ENCODE peak calls at places on chromosome 2, in seven cellular contexts. I is CD4-positive, alpha-beta T cell; Z is CD8-positive, alpha-beta T cell; H is HCT116; X is mammary epithelial cell; U is IMR-90; C is upper lobe of right lung. K is an unnamed sample.

GRCh38 chr2:95262896-95263542 is 11.2 kb upstream of the PROM2 start:
- DNase-seq in I (no peak), H (no peak), U (no peak), C (no peak), Z (no peak), X (peak), K (no peak)

GRCh38 chr2:24819442-24820174 is 26.4 kb downstream of the CENPO start:
- DNase-seq in U (no peak), X (no peak), C (no peak), Z (no peak), I (no peak), H (no peak), K (no peak)

GRCh38 chr2:143231257-143231650 is 102.0 kb downstream of the ARHGAP15 start:
- DNase-seq in I (no peak), C (no peak), H (no peak), Z (no peak), X (no peak), U (no peak), K (no peak)

GRCh38 chr2:227703280-227703732 is 14.5 kb downstream of the SLC19A3 start:
- DNase-seq in I (no peak), H (no peak), U (peak), X (peak), C (no peak), Z (no peak), K (no peak)

GRCh38 chr2:201665420-201666158 is 22.3 kb upstream of the TMEM237 start:
- DNase-seq in H (no peak), Z (no peak), C (no peak), I (no peak), U (peak), X (no peak), K (no peak)

GRCh38 chr2:234821946-234822470 is 129.8 kb upstream of the SH3BP4 start:
- DNase-seq in Z (no peak), I (no peak), X (no peak), H (no peak), C (no peak), U (peak), K (no peak)

GRCh38 chr2:62320657-62321357 is 124.9 kb downstream of the B3GNT2 start:
- DNase-seq in C (no peak), I (no peak), X (no peak), U (no peak), H (no peak), Z (no peak), K (no peak)

GRCh38 chr2:50607746-50608145 is 424.2 kb downstream of the NRXN1 start:
- DNase-seq in H (no peak), Z (no peak), C (no peak), X (no peak), I (no peak), U (no peak), K (no peak)

GRCh38 chr2:160869411-160869810 is 290.8 kb upstream of the TANK start:
- DNase-seq in X (peak), I (no peak), C (no peak), U (peak), H (no peak), Z (no peak), K (no peak)

GRCh38 chr2:101064505-101064867 is 62.4 kb downstream of the RPL31 start:
- DNase-seq in U (no peak), H (no peak), Z (no peak), I (no peak), X (no peak), C (no peak), K (no peak)

GRCh38 chr2:63697160-63697559 is 108.4 kb downstream of the MDH1 start:
- DNase-seq in I (no peak), X (no peak), U (no peak), C (no peak), H (no peak), Z (no peak), K (no peak)

GRCh38 chr2:201854221-201854801 is 48.0 kb downstream of the CDK15 start:
- DNase-seq in U (peak), X (peak), C (no peak), Z (no peak), H (no peak), I (no peak), K (no peak)

GRCh38 chr2:170771049-170771937 is 1.1 kb downstream of the ERICH2 start:
- DNase-seq in Z (peak), I (peak), X (peak), U (peak), C (no peak), H (peak), K (peak)

GRCh38 chr2:67878743-67879142 is 184.1 kb downstream of the C1D start:
- DNase-seq in H (no peak), Z (no peak), C (no peak), U (no peak), X (no peak), I (no peak), K (no peak)

GRCh38 chr2:55111570-55112228 is 61.4 kb upstream of the RTN4 start:
- DNase-seq in X (no peak), U (peak), Z (no peak), H (peak), C (peak), I (no peak), K (peak)

GRCh38 chr2:16204791-16205620 is 264.7 kb downstream of the MYCN start:
- DNase-seq in I (no peak), C (no peak), H (no peak), U (no peak), Z (no peak), X (no peak), K (no peak)

GRCh38 chr2:241898681-241899270 is 29.2 kb downstream of the RTP5 start:
- DNase-seq in Z (no peak), H (no peak), U (no peak), C (peak), I (no peak), X (no peak), K (peak)

GRCh38 chr2:191486584-191487320 is 191.2 kb upstream of the NABP1 start:
- DNase-seq in I (no peak), U (peak), X (peak), C (no peak), Z (no peak), H (peak), K (no peak)

GRCh38 chr2:14516844-14517243 is 115.7 kb upstream of the LRATD1 start:
- DNase-seq in U (peak), I (no peak), Z (no peak), H (no peak), X (peak), C (no peak), K (no peak)

GRCh38 chr2:11647834-11648600 is 22.0 kb downstream of the NTSR2 start:
- DNase-seq in Z (no peak), U (no peak), I (no peak), C (no peak), X (peak), H (no peak), K (no peak)
- TF ChIP-seq CTCF in Z (no peak), U (peak), I (no peak), C (peak), X (peak), H (peak), K (no peak)

GRCh38 chr2:27714851-27715291 is 51.2 kb downstream of the SLC4A1AP start:
- DNase-seq in U (no peak), X (no peak), I (no peak), H (no peak), C (no peak), Z (no peak), K (no peak)
- H3K27ac ChIP-seq in U (peak), X (no peak), I (no peak), H (peak), C (no peak), Z (no peak), K (peak)

GRCh38 chr2:151071382-151071781 is 190.3 kb downstream of the RBM43 start:
- DNase-seq in C (no peak), I (no peak), H (peak), X (peak), U (peak), Z (no peak), K (no peak)
- TF ChIP-seq CTCF in C (no peak), I (no peak), H (peak), X (peak), U (peak), Z (no peak), K (no peak)

GRCh38 chr2:8517850-8518480 is 163.9 kb upstream of the ID2 start:
- DNase-seq in U (no peak), H (no peak), X (no peak), I (no peak), C (no peak), Z (no peak), K (no peak)
- H3K27ac ChIP-seq in U (no peak), H (no peak), X (no peak), I (no peak), C (no peak), Z (no peak), K (peak)

K was measured in upper lobe of left lung.